ENCODE peak calls at places on chromosomes 1 and 21, in eight cellular contexts. L is ELR, B is hypothalamus, P is cardiac muscle cell, S is MV-4-11, X is lung microvascular endothelial cell, W is HuH-7, V is EH. M is an unnamed sample.

GRCh38 chr1:186424539-186424938 is 36.4 kb downstream of the PDC start:
- DNase-seq in V (peak), L (no peak), B (no peak), W (no peak), X (no peak), S (no peak), P (no peak), M (no peak)

GRCh38 chr1:171613282-171613681 is 8.8 kb upstream of the MYOCOS start:
- DNase-seq in P (no peak), S (no peak), W (no peak), B (no peak), V (no peak), X (no peak), L (no peak), M (no peak)

GRCh38 chr21:38830667-38831525 is 25.2 kb downstream of the ETS2 start:
- DNase-seq in L (no peak), W (no peak), V (no peak), P (no peak), S (no peak), X (no peak), B (no peak), M (no peak)

GRCh38 chr1:158121604-158122254 is 59.0 kb upstream of the CD1D start:
- DNase-seq in X (peak), V (peak), P (peak), B (no peak), L (peak), S (no peak), W (peak), M (no peak)

GRCh38 chr1:178436899-178437298 is 59.9 kb downstream of the CLEC20A start:
- DNase-seq in V (no peak), X (no peak), S (no peak), W (no peak), L (no peak), B (no peak), P (no peak), M (no peak)

GRCh38 chr21:39788383-39788782 is 43.4 kb downstream of the IGSF5 start:
- DNase-seq in P (peak), V (peak), B (peak), S (no peak), X (peak), W (peak), L (peak), M (peak)

GRCh38 chr1:113654883-113655282 is 104.4 kb downstream of the PHTF1 start:
- DNase-seq in P (no peak), X (peak), S (no peak), B (no peak), L (no peak), W (no peak), V (no peak), M (no peak)

GRCh38 chr1:172680733-172681275 is 21.9 kb downstream of the FASLG start:
- DNase-seq in V (no peak), X (peak), L (no peak), B (no peak), P (no peak), W (no peak), S (peak), M (no peak)

GRCh38 chr1:41528106-41528505 is 43.6 kb upstream of the EDN2 start:
- DNase-seq in S (no peak), L (no peak), V (no peak), P (no peak), X (no peak), B (no peak), W (no peak), M (no peak)

GRCh38 chr1:103106426-103107321 is 1.6 kb downstream of the COL11A1 start:
- DNase-seq in P (peak), V (peak), X (peak), W (peak), S (peak), L (peak), B (peak), M (peak)

GRCh38 chr1:87151500-87152421 is 176.9 kb upstream of the LMO4 start:
- DNase-seq in B (peak), W (peak), V (no peak), X (peak), P (peak), L (no peak), S (peak), M (peak)

GRCh38 chr1:8139383-8139782 is 113.3 kb upstream of the ERRFI1 start:
- DNase-seq in L (no peak), S (no peak), W (no peak), X (no peak), B (no peak), P (no peak), V (no peak), M (no peak)

GRCh38 chr1:27928216-27928954 is 6.4 kb upstream of the SMPDL3B start:
- DNase-seq in X (no peak), B (no peak), S (no peak), W (no peak), L (peak), P (no peak), V (no peak), M (no peak)

GRCh38 chr1:114719424-114719787 is 2.8 kb upstream of the NRAS start:
- DNase-seq in X (no peak), W (no peak), V (peak), S (no peak), L (peak), P (no peak), B (no peak), M (no peak)

GRCh38 chr1:100277866-100278265 is 11.8 kb downstream of the RTCA start:
- DNase-seq in L (peak), P (no peak), X (peak), W (no peak), B (no peak), S (no peak), V (no peak), M (no peak)

GRCh38 chr1:104238991-104239390 is 489.3 kb downstream of the AMY1C start:
- DNase-seq in B (no peak), X (no peak), W (no peak), S (no peak), V (no peak), P (peak), L (no peak), M (no peak)

GRCh38 chr1:111062081-111062480 is 77.8 kb downstream of the DRAM2 start:
- DNase-seq in L (no peak), X (no peak), W (no peak), S (no peak), B (no peak), V (no peak), P (no peak), M (no peak)

GRCh38 chr1:243470492-243470891 is 214.7 kb downstream of the SDCCAG8 start:
- DNase-seq in X (no peak), B (no peak), P (no peak), S (no peak), V (peak), L (no peak), W (no peak), M (no peak)

GRCh38 chr1:197180252-197180878 is 33.9 kb upstream of the ASPM start:
- DNase-seq in V (peak), S (peak), P (peak), W (no peak), X (peak), B (no peak), L (peak), M (no peak)

GRCh38 chr1:28039341-28039740 is 49.1 kb downstream of the EYA3 start:
- DNase-seq in P (no peak), V (peak), L (no peak), B (no peak), S (no peak), W (no peak), X (no peak), M (no peak)

GRCh38 chr1:31122101-31122735 is 56.7 kb upstream of the PUM1 start:
- DNase-seq in V (peak), S (no peak), P (peak), B (no peak), W (no peak), X (no peak), L (no peak), M (no peak)

M was measured in sciatic nerve.